ENCODE peak calls at places on chromosome 15, in six cellular contexts. A, N, C, O, W and Y are unnamed samples.

GRCh38 chr15:59532770-59533379 is 78.7 kb upstream of the GCNT3 start:
- DNase-seq in O (no peak), N (peak), A (no peak), W (peak), C (peak), Y (peak)

GRCh38 chr15:65189102-65189740 is 4.1 kb upstream of the CLPX start:
- DNase-seq in A (no peak), N (no peak), W (peak), O (no peak), C (peak), Y (peak)

GRCh38 chr15:95323798-95324197 is 1006.7 kb upstream of the NR2F2 start:
- DNase-seq in A (no peak), N (no peak), W (no peak), O (no peak), C (no peak), Y (no peak)

GRCh38 chr15:82197734-82198594 is 64.6 kb downstream of the EFL1 start:
- DNase-seq in A (peak), W (peak), N (peak), C (peak), O (peak), Y (peak)

GRCh38 chr15:76994001-76994400 is 925 bp upstream of the PSTPIP1 start:
- DNase-seq in W (no peak), A (peak), O (no peak), N (no peak), C (peak), Y (no peak)

GRCh38 chr15:71707230-71708051 is 102.9 kb upstream of the NR2E3 start:
- DNase-seq in N (no peak), W (peak), C (peak), O (no peak), A (no peak), Y (peak)

GRCh38 chr15:99631256-99631655 is 65.5 kb downstream of the MEF2A start:
- DNase-seq in C (no peak), N (no peak), O (peak), A (no peak), W (no peak), Y (peak)

GRCh38 chr15:56996093-56996492 is 77.6 kb downstream of the TCF12 start:
- DNase-seq in N (no peak), O (no peak), A (no peak), C (no peak), W (peak), Y (no peak)

GRCh38 chr15:70636540-70637165 is 126.7 kb downstream of the UACA start:
- DNase-seq in O (no peak), W (peak), N (no peak), C (no peak), A (no peak), Y (peak)

GRCh38 chr15:41933771-41934170 is 38.6 kb downstream of the EHD4 start:
- DNase-seq in O (no peak), N (no peak), A (no peak), C (peak), W (no peak), Y (peak)

GRCh38 chr15:77633134-77633912 is 611 bp upstream of the LINGO1 start:
- DNase-seq in W (peak), A (peak), O (peak), N (peak), C (peak), Y (peak)

GRCh38 chr15:100196326-100197058 is 145.3 kb downstream of the ADAMTS17 start:
- DNase-seq in C (no peak), W (no peak), A (no peak), N (no peak), O (no peak), Y (no peak)

GRCh38 chr15:33398555-33398954 is 87.8 kb downstream of the RYR3 start:
- DNase-seq in N (no peak), O (no peak), A (no peak), C (no peak), W (no peak), Y (no peak)

GRCh38 chr15:52185151-52185561 is 6.0 kb downstream of the GNB5 start:
- DNase-seq in A (no peak), W (no peak), N (peak), C (no peak), O (no peak), Y (no peak)

GRCh38 chr15:77784361-77785292 is 151.9 kb upstream of the LINGO1 start:
- DNase-seq in W (peak), N (no peak), C (no peak), O (no peak), A (no peak), Y (peak)

GRCh38 chr15:87924433-87924832 is 332.1 kb downstream of the NTRK3 start:
- DNase-seq in C (no peak), W (no peak), A (no peak), O (no peak), N (no peak), Y (no peak)

GRCh38 chr15:66900586-66901310 is 164.7 kb upstream of the SMAD3 start:
- DNase-seq in C (no peak), O (no peak), N (no peak), A (peak), W (no peak), Y (no peak)

GRCh38 chr15:27844018-27844666 is 255.0 kb downstream of the OCA2 start:
- DNase-seq in N (no peak), A (no peak), W (peak), C (peak), O (no peak), Y (no peak)

GRCh38 chr15:82072926-82073537 is 27.2 kb upstream of the MEX3B start:
- DNase-seq in A (no peak), W (no peak), O (no peak), C (no peak), N (no peak), Y (no peak)

GRCh38 chr15:78291698-78292097 is 7.7 kb downstream of the SKIC8 start:
- DNase-seq in W (no peak), A (no peak), O (no peak), N (no peak), C (no peak), Y (no peak)

GRCh38 chr15:51155906-51156305 is 61.2 kb upstream of the TNFAIP8L3 start:
- DNase-seq in N (no peak), O (no peak), A (no peak), W (no peak), C (no peak), Y (peak)

GRCh38 chr15:81276967-81277366 is 47.0 kb downstream of the STARD5 start:
- DNase-seq in N (no peak), C (no peak), O (no peak), A (no peak), W (no peak), Y (no peak)

GRCh38 chr15:64731012-64731806 is 44.2 kb downstream of the RBPMS2 start:
- DNase-seq in A (peak), C (peak), O (peak), W (peak), N (peak), Y (peak)

GRCh38 chr15:39555885-39556284 is 25.0 kb upstream of the THBS1 start:
- DNase-seq in W (no peak), A (no peak), O (no peak), C (no peak), N (no peak), Y (no peak)

GRCh38 chr15:74653426-74654082 is 37.9 kb downstream of the CLK3 start:
- DNase-seq in W (peak), N (no peak), O (no peak), A (no peak), C (peak), Y (peak)